ENCODE peak calls at places on chromosome 2, in five cellular contexts. I is NCI-H1436, H is dorsolateral prefrontal cortex, V is lower lobe of right lung, N is AG04450. M is an unnamed sample.

GRCh38 chr2:158325031-158325781 is 131.3 kb downstream of the CCDC148 start:
- DNase-seq in I (no peak), H (no peak), V (no peak), N (no peak), M (no peak)

GRCh38 chr2:229996320-229996719 is 72.4 kb downstream of the SLC16A14 start:
- DNase-seq in I (no peak), H (no peak), V (no peak), N (no peak), M (no peak)

GRCh38 chr2:239195318-239195871 is 205.4 kb downstream of the HDAC4 start:
- DNase-seq in I (no peak), H (peak), V (no peak), N (no peak), M (no peak)

GRCh38 chr2:120314656-120315366 is 31.1 kb upstream of the INHBB start:
- DNase-seq in I (no peak), H (peak), V (no peak), N (no peak), M (no peak)

GRCh38 chr2:217573565-217573964 is 429.2 kb downstream of the TNS1 start:
- DNase-seq in I (no peak), H (no peak), V (no peak), N (peak), M (no peak)

GRCh38 chr2:71934320-71934593 is 213.4 kb downstream of the CYP26B1 start:
- DNase-seq in I (no peak), H (no peak), V (no peak), N (no peak), M (no peak)

GRCh38 chr2:105455488-105455991 is 56.7 kb upstream of the FHL2 start:
- DNase-seq in I (peak), H (no peak), V (no peak), N (peak), M (peak)

GRCh38 chr2:33069894-33070651 is 123.3 kb downstream of the LTBP1 start:
- DNase-seq in I (no peak), H (no peak), V (no peak), N (peak), M (peak)

M was measured in RWPE2.